ENCODE peak calls at places on chromosomes 2 and 18, in ten cellular contexts. H is effector CD4-positive, alpha-beta T cell; I is LoVo; J is mesothelial cell of epicardium; P is retina; R is PC-9; M is GM04503; G is cardiac muscle cell; A is stimulated activated CD4-positive, alpha-beta T cell treated with anti-CD3 and anti-CD28 coated beads, Interleukin-15, amount 100 ng/mL, for 1 hour; E is KBM-7. X is an unnamed sample.

GRCh38 chr2:104572856-104573255 is 281.1 kb upstream of the POU3F3 start:
- DNase-seq in I (no peak), A (no peak), M (no peak), H (no peak), E (peak), J (no peak), R (no peak), G (peak), P (no peak), X (no peak)

GRCh38 chr2:69711971-69712370 is 30.0 kb upstream of the ANXA4 start:
- DNase-seq in G (no peak), H (no peak), J (no peak), M (no peak), A (no peak), E (no peak), I (no peak), P (no peak), R (no peak), X (no peak)

GRCh38 chr2:164151518-164151917 is 415.7 kb upstream of the FIGN start:
- DNase-seq in G (peak), E (no peak), A (no peak), H (no peak), P (no peak), M (no peak), R (no peak), I (no peak), J (no peak), X (no peak)

GRCh38 chr2:172425336-172425735 is 2.0 kb upstream of the ITGA6 start:
- DNase-seq in P (no peak), I (no peak), M (no peak), G (no peak), A (no peak), R (no peak), J (no peak), E (no peak), H (no peak), X (no peak)

GRCh38 chr2:110980613-110981062 is 140.1 kb upstream of the BCL2L11 start:
- DNase-seq in R (no peak), P (peak), G (no peak), I (no peak), A (no peak), J (no peak), H (no peak), M (no peak), E (no peak), X (no peak)

GRCh38 chr2:199830531-199830930 is 20.5 kb downstream of the FTCDNL1 start:
- DNase-seq in A (no peak), M (no peak), P (no peak), H (no peak), I (no peak), R (no peak), G (no peak), E (no peak), J (no peak), X (no peak)

GRCh38 chr18:11859282-11859797 is 8.1 kb downstream of the CHMP1B start:
- DNase-seq in G (no peak), A (no peak), J (no peak), I (no peak), P (no peak), E (no peak), M (no peak), H (no peak), R (peak), X (no peak)

GRCh38 chr18:5309888-5310470 is 14.5 kb upstream of the ZBTB14 start:
- DNase-seq in P (no peak), R (no peak), G (no peak), H (no peak), I (no peak), M (no peak), J (no peak), E (no peak), A (no peak), X (no peak)

GRCh38 chr2:167686691-167687090 is 560.7 kb downstream of the STK39 start:
- DNase-seq in A (no peak), I (no peak), R (no peak), J (no peak), P (peak), G (no peak), E (no peak), H (no peak), M (no peak), X (no peak)

GRCh38 chr2:200077838-200078237 is 122.5 kb downstream of the MAIP1 start:
- DNase-seq in J (no peak), E (no peak), H (no peak), I (no peak), P (no peak), G (no peak), M (no peak), R (no peak), A (no peak), X (no peak)

GRCh38 chr2:84057917-84058316 is 401.2 kb downstream of the SUCLG1 start:
- DNase-seq in P (no peak), G (no peak), R (no peak), H (no peak), M (no peak), A (no peak), J (no peak), I (no peak), E (no peak), X (no peak)

GRCh38 chr2:116057538-116057937 is 1615.1 kb downstream of the DPP10 start:
- DNase-seq in E (no peak), J (no peak), G (no peak), R (no peak), I (no peak), M (no peak), P (no peak), A (no peak), H (no peak), X (no peak)

GRCh38 chr18:63878982-63879381 is 8.5 kb upstream of the SERPINB2 start:
- DNase-seq in H (no peak), A (no peak), G (peak), E (no peak), M (no peak), I (no peak), P (no peak), R (no peak), J (no peak), X (no peak)

GRCh38 chr18:72502671-72503431 is 41.3 kb downstream of the CBLN2 start:
- DNase-seq in P (no peak), J (no peak), G (no peak), H (no peak), A (no peak), M (no peak), E (no peak), I (no peak), R (no peak), X (no peak)

GRCh38 chr2:236818281-236819045 is 248.8 kb downstream of the ACKR3 start:
- DNase-seq in P (no peak), J (no peak), A (no peak), G (no peak), R (peak), E (no peak), M (no peak), I (no peak), H (no peak), X (no peak)

GRCh38 chr18:37489011-37489410 is 76.6 kb downstream of the CELF4 start:
- DNase-seq in J (no peak), A (no peak), I (no peak), P (no peak), E (no peak), G (no peak), M (no peak), R (no peak), H (no peak), X (no peak)

GRCh38 chr2:217523246-217523645 is 479.5 kb downstream of the TNS1 start:
- DNase-seq in G (no peak), E (no peak), R (no peak), J (no peak), I (no peak), P (no peak), H (no peak), M (no peak), A (no peak), X (no peak)

GRCh38 chr2:137888845-137889244 is 75.4 kb upstream of the HNMT start:
- DNase-seq in R (peak), J (no peak), H (no peak), E (peak), A (no peak), G (peak), I (no peak), P (peak), M (no peak), X (peak)

GRCh38 chr2:70258532-70258875 is 567 bp downstream of the PCYOX1 start:
- DNase-seq in R (no peak), I (no peak), E (peak), H (no peak), G (peak), A (no peak), J (no peak), P (no peak), M (no peak), X (peak)

GRCh38 chr2:54704688-54705605 is 18.5 kb upstream of the EML6 start:
- DNase-seq in E (peak), R (peak), I (peak), M (no peak), G (peak), A (no peak), J (no peak), H (no peak), P (peak), X (peak)

GRCh38 chr2:10019174-10019971 is 24.0 kb upstream of the KLF11 start:
- DNase-seq in P (no peak), R (no peak), J (no peak), A (no peak), H (no peak), G (peak), M (no peak), E (peak), I (no peak), X (no peak)

GRCh38 chr18:11996190-11996754 is 15.0 kb downstream of the IMPA2 start:
- DNase-seq in M (no peak), A (no peak), J (no peak), R (no peak), P (no peak), G (no peak), H (no peak), E (no peak), I (no peak), X (no peak)

GRCh38 chr2:187369471-187369870 is 78.6 kb downstream of the CALCRL start:
- DNase-seq in R (no peak), E (no peak), M (no peak), I (no peak), G (no peak), P (no peak), A (no peak), H (no peak), J (no peak), X (no peak)